ENCODE peak calls at places on chromosomes 16 and 17, in four cellular contexts. K is HS-5; E is stimulated activated CD4-positive, alpha-beta T cell treated with anti-CD3 and anti-CD28 coated beads, TNF-alpha, amount 100 ng/mL, for 4 hours; C is globus pallidus. N is an unnamed sample.
A peak's percentile ranks its signal among the peaks of the same experiment; 100 is the strongest.

GRCh38 chr16:71927383-71927782 is 32.1 kb downstream of the IST1 start:
- DNase-seq in C (peak; percentile 16), K (peak; percentile 90), E (no peak), N (peak; percentile 32)

GRCh38 chr17:44183024-44183423 is 3.7 kb upstream of the TMUB2 start:
- DNase-seq in C (no peak), K (no peak), E (no peak), N (no peak)

GRCh38 chr17:42329025-42329976 is 41.0 kb downstream of the STAT5A start:
- DNase-seq in C (no peak), E (no peak), K (peak; percentile 53), N (peak; percentile 62)

GRCh38 chr16:73058221-73058615 is 10.3 kb upstream of the ZFHX3 start:
- DNase-seq in E (no peak), C (no peak), K (no peak), N (peak; percentile 54)

GRCh38 chr16:69767459-69768229 is 5.5 kb downstream of the WWP2 start:
- DNase-seq in C (no peak), K (no peak), E (no peak), N (no peak)

GRCh38 chr17:74262601-74263000 is 11.4 kb upstream of the DNAI2 start:
- DNase-seq in C (no peak), E (no peak), K (no peak), N (no peak)

GRCh38 chr17:46874906-46875305 is 23.5 kb downstream of the WNT9B start:
- DNase-seq in C (no peak), K (no peak), E (no peak), N (no peak)

GRCh38 chr17:969767-970387 is 9.7 kb downstream of the NXN start:
- DNase-seq in E (no peak), K (no peak), C (no peak), N (no peak)

GRCh38 chr16:52773026-52773425 is 226.1 kb upstream of the TOX3 start:
- DNase-seq in E (no peak), C (no peak), K (no peak), N (no peak)

GRCh38 chr16:74449470-74449869 is 28.2 kb upstream of the CLEC18B start:
- DNase-seq in E (no peak), K (no peak), C (no peak), N (no peak)

GRCh38 chr17:81422776-81423697 is 27.8 kb downstream of the BAHCC1 start:
- DNase-seq in K (peak; percentile 79), C (no peak), E (no peak), N (peak; percentile 18)

GRCh38 chr17:17518019-17518418 is 21.8 kb upstream of the RASD1 start:
- DNase-seq in C (no peak), K (no peak), E (no peak), N (no peak)

N was measured in trophoblast cell.